ENCODE peak calls at places on chromosomes 4 and X, in six cellular contexts. P is BE2C, N is mesothelial cell of epicardium, I is fibroblast of pulmonary artery, E is nephron progenitor cell, F is WTC11. M is an unnamed sample.

GRCh38 chr4:188403272-188403671 is 264.0 kb downstream of the TRIML1 start:
- DNase-seq in P (peak), N (no peak), I (no peak), E (no peak), F (peak), M (no peak)

GRCh38 chr4:48295116-48295515 is 25.5 kb upstream of the TEC start:
- DNase-seq in P (no peak), N (no peak), I (peak), E (no peak), F (no peak), M (no peak)

GRCh38 chr4:180827610-180828009 is 1415.6 kb upstream of the TENM3 start:
- DNase-seq in P (no peak), N (no peak), I (peak), E (no peak), F (no peak), M (no peak)

GRCh38 chrX:154804957-154805695 is at the start of gene MPP1:
- DNase-seq in P (peak), N (peak), I (peak), E (peak), F (peak), M (no peak)

GRCh38 chrX:106707771-106708454 is 18.6 kb upstream of the RNF128 start:
- DNase-seq in P (no peak), N (no peak), I (peak), E (no peak), F (no peak), M (no peak)

GRCh38 chr4:94595880-94596483 is 144.2 kb downstream of the PDLIM5 start:
- DNase-seq in P (no peak), N (no peak), I (peak), E (no peak), F (no peak), M (no peak)

GRCh38 chr4:40525811-40526598 is 103.7 kb downstream of the RBM47 start:
- DNase-seq in P (no peak), N (no peak), I (peak), E (no peak), F (peak), M (no peak)

GRCh38 chr4:132587626-132588025 is 561.5 kb upstream of the PCDH10 start:
- DNase-seq in P (no peak), N (no peak), I (peak), E (no peak), F (no peak), M (no peak)

GRCh38 chr4:95193391-95194224 is 355.2 kb downstream of the UNC5C start:
- DNase-seq in P (peak), N (no peak), I (no peak), E (no peak), F (no peak), M (no peak)

GRCh38 chr4:7847206-7847605 is 92.5 kb downstream of the AFAP1 start:
- DNase-seq in P (no peak), N (no peak), I (no peak), E (no peak), F (no peak), M (no peak)

GRCh38 chrX:106178826-106179225 is 10.7 kb downstream of the PWWP3B start:
- DNase-seq in P (no peak), N (no peak), I (peak), E (no peak), F (no peak), M (no peak)

GRCh38 chrX:71992711-71993110 is 82.1 kb downstream of the NHSL2 start:
- DNase-seq in P (no peak), N (no peak), I (no peak), E (no peak), F (no peak), M (no peak)

GRCh38 chr4:184250795-184251679 is 33.4 kb upstream of the ENPP6 start:
- DNase-seq in P (peak), N (no peak), I (peak), E (no peak), F (no peak), M (no peak)

GRCh38 chrX:47218280-47218919 is at the start of gene CDK16:
- DNase-seq in P (peak), N (peak), I (peak), E (peak), F (peak), M (no peak)

GRCh38 chrX:18886005-18886343 is 97.9 kb downstream of the PHKA2 start:
- DNase-seq in P (no peak), N (no peak), I (no peak), E (no peak), F (no peak), M (no peak)

GRCh38 chrX:23003121-23003520 is 3.4 kb downstream of the DDX53 start:
- DNase-seq in P (no peak), N (no peak), I (peak), E (no peak), F (no peak), M (no peak)

GRCh38 chr4:85825937-85826678 is 351.2 kb downstream of the ARHGAP24 start:
- DNase-seq in P (peak), N (no peak), I (peak), E (peak), F (peak), M (no peak)

GRCh38 chrX:40176256-40176978 is 78.7 kb upstream of the BCOR start:
- DNase-seq in P (peak), N (no peak), I (peak), E (peak), F (peak), M (no peak)

GRCh38 chr4:156734965-156735895 is 236.4 kb downstream of the PDGFC start:
- DNase-seq in P (no peak), N (no peak), I (no peak), E (no peak), F (no peak), M (no peak)

GRCh38 chr4:108113229-108113628 is 55.5 kb downstream of the LEF1 start:
- DNase-seq in P (no peak), N (no peak), I (no peak), E (no peak), F (no peak), M (no peak)

GRCh38 chr4:4542824-4543485 is 1.1 kb upstream of the STX18 start:
- DNase-seq in P (no peak), N (no peak), I (no peak), E (peak), F (peak), M (no peak)

GRCh38 chr4:165631208-165631894 is 241.7 kb upstream of the TLL1 start:
- DNase-seq in P (no peak), N (no peak), I (peak), E (no peak), F (no peak), M (no peak)

DNA sequence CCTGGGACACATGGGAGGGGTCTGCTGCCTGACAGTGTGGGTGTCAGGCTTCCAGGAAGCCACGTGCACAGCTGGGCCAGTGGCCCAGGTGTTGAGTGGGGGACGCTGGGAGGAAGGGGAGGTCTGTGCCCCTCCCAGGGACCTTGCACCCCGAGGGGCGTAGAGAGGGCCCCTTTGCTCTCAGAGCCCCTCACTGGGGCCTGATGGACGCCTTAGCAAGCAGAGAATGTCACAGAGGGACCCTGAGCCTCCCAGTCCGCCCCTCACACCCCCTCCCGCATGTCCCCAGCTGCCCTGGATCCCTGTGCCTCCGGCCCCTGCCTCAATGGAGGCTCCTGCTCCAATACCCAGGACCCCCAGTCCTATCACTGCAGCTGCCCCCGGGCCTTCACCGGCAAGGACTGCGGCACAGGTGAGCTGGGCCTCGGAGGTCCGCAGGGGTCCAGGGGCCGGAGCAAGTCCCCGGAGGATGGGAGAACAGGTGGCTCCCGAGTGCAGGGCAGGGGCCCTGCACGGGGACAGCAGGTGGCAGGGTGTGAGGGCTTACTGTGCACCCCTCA is 2.1 kb downstream of the HGFAC start:
- DNase-seq in P (no peak), N (no peak), I (no peak), E (no peak), F (no peak), M (no peak)
- TF ChIP-seq CTCF in P (no peak), N (peak), I (no peak), E (peak), F (no peak), M (no peak)

DNA sequence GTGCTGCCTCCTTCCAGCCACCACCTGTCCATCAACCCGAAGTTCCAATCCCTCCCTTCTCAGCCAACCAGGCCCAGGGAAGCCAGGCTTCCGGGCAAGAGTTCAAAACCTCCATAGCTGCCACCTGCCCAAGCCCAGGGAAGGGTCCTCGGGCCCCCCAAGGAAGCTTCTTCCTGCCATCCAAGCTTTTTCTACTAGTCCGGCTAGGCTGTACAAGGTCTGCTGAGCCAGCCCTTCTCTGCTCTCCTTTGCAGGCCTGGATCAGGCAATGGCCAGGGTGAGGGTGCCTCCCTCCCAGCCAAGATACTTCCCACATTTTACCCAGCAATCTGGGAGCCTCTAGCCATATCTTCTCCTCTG is 96.2 kb downstream of the PJA1 start:
- DNase-seq in P (no peak), N (no peak), I (no peak), E (no peak), F (no peak), M (no peak)
- TF ChIP-seq CTCF in P (no peak), N (no peak), I (no peak), E (no peak), F (no peak), M (no peak)

GRCh38 chr4:72119946-72120345 is 88.1 kb downstream of the NPFFR2 start:
- DNase-seq in P (no peak), N (no peak), I (no peak), E (no peak), F (no peak), M (no peak)
- TF ChIP-seq CTCF in P (no peak), N (no peak), I (no peak), E (no peak), F (no peak), M (no peak)

GRCh38 chr4:8857682-8858187 is 13.9 kb downstream of the HMX1 start:
- DNase-seq in P (no peak), N (no peak), I (no peak), E (no peak), F (no peak), M (no peak)

GRCh38 chr4:8856835-8857590 is 14.6 kb downstream of the HMX1 start:
- DNase-seq in P (no peak), N (no peak), I (no peak), E (no peak), F (peak), M (no peak)

GRCh38 chr4:8854866-8855265 is 16.8 kb downstream of the HMX1 start:
- DNase-seq in P (peak), N (no peak), I (peak), E (no peak), F (no peak), M (no peak)

GRCh38 chr4:8854016-8854415 is 17.6 kb downstream of the HMX1 start:
- DNase-seq in P (no peak), N (no peak), I (no peak), E (no peak), F (no peak), M (no peak)

DNA sequence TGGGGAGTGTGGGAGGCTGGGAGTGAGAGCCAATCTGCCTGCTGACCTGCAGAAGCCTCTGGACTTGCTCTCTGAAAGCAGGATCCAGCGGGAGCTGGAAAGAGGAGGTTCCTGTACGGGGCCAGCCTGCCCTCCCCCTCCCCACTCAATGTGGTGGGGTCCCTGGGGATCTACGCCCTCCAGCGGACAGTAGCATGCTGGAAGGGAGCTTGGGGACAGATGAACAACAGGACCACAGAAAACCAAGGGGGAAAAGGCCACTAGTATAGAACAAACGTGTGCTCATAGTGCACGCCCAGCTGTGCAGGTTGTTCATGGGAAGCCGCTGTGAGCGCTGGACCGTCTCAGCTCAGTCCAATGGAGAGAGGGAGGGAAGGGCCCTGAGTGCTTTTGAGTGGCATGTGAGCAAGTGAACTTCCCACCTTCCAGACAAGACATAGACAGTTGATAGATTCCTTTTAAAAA is 15.8 kb downstream of the HMX1 start:
- DNase-seq in P (peak), N (no peak), I (no peak), E (peak), F (peak), M (no peak)
- TF ChIP-seq CTCF in P (peak), N (no peak), I (no peak), E (peak), F (no peak), M (no peak)

GRCh38 chr4:102430511-102430910 is 70.6 kb upstream of the NFKB1 start:
- DNase-seq in P (no peak), N (no peak), I (peak), E (no peak), F (no peak), M (no peak)

GRCh38 chr4:102437111-102437510 is 64.0 kb upstream of the NFKB1 start:
- DNase-seq in P (no peak), N (no peak), I (no peak), E (no peak), F (no peak), M (no peak)

GRCh38 chr4:102427599-102427998 is 73.6 kb upstream of the NFKB1 start:
- DNase-seq in P (no peak), N (no peak), I (no peak), E (no peak), F (no peak), M (no peak)

GRCh38 chr4:102429553-102429952 is 71.6 kb upstream of the NFKB1 start:
- DNase-seq in P (no peak), N (no peak), I (peak), E (no peak), F (no peak), M (no peak)

DNA sequence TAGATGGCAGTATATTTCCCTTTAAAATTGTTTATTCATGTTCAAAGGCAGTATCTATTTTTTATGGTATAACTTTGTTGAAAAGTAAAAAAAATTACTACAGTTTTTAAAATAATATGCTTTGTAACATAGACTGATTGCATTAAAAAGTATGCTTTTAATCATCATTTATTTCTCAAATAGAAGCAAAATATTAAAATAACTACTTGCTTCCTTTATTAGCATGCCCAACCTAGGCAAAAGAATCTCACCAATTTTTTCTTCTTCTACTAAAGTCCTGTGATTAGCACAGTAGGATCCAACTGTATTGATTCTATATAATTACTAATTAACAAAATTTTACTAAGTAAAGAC is 69.6 kb upstream of the NFKB1 start:
- DNase-seq in P (no peak), N (no peak), I (no peak), E (no peak), F (no peak), M (no peak)
- TF ChIP-seq CTCF in P (no peak), N (no peak), I (no peak), E (peak), F (no peak), M (no peak)

M was measured in omental fat pad.